ENCODE peak calls at places on chromosome 3, in seven cellular contexts. F is caudate nucleus; J is NCI-H345; S is left cardiac atrium; K is NCI-H1105 treated with DMSO at 0.1 percent for 48 hours; C is activated T-helper 9 cell treated with anti-CD3 and anti-CD28 coated beads, Interleukin-2, amount 50 U/mL, for 16 hours; U is AG09309. E is an unnamed sample.

GRCh38 chr3:156816794-156817741 is 9.1 kb upstream of the LEKR1 start:
- DNase-seq in F (peak; percentile 58), J (peak; percentile 69), S (peak; percentile 90), K (peak; percentile 68), C (peak; percentile 86), U (peak; percentile 82), E (peak; percentile 64)

GRCh38 chr3:140276698-140277097 is 341.7 kb downstream of the CLSTN2 start:
- DNase-seq in F (peak; percentile 1), J (no peak), S (no peak), K (peak; percentile 20), C (no peak), U (no peak), E (no peak)

GRCh38 chr3:50184242-50184978 is 7.0 kb upstream of the GNAT1 start:
- DNase-seq in F (no peak), J (no peak), S (no peak), K (no peak), C (no peak), U (no peak), E (no peak)

GRCh38 chr3:51975857-51976549 is 1.1 kb downstream of the ABHD14A start:
- DNase-seq in F (peak; percentile 81), J (no peak), S (peak; percentile 85), K (no peak), C (no peak), U (peak; percentile 7), E (no peak)

GRCh38 chr3:194928831-194929594 is 243.3 kb downstream of the FAM43A start:
- DNase-seq in F (no peak), J (no peak), S (no peak), K (no peak), C (no peak), U (no peak), E (no peak)

GRCh38 chr3:125236331-125236903 is 23.9 kb upstream of the SLC12A8 start:
- DNase-seq in F (no peak), J (no peak), S (no peak), K (no peak), C (no peak), U (no peak), E (no peak)

GRCh38 chr3:12139111-12139511 is 19.6 kb downstream of the TIMP4 start:
- DNase-seq in F (no peak), J (no peak), S (peak; percentile 40), K (no peak), C (no peak), U (no peak), E (no peak)

GRCh38 chr3:184641430-184641829 is 70.4 kb downstream of the MAGEF1 start:
- DNase-seq in F (no peak), J (no peak), S (no peak), K (no peak), C (no peak), U (no peak), E (no peak)